ENCODE peak calls at places on chromosome 9, in five cellular contexts. One of them, this sample, is unnamed.
A peak's percentile ranks its signal among the peaks of the same experiment; 100 is the strongest.

GRCh38 chr9:108742191-108742590 is 113.6 kb downstream of the ACTL7B start:
- DNase-seq in spleen: no peak
- DNase-seq in suprapubic skin: no peak
- DNase-seq in stomach: no peak
- DNase-seq in HL-60: no peak
- DNase-seq in this sample: no peak

GRCh38 chr9:4932681-4933080 is 52.4 kb upstream of the JAK2 start:
- DNase-seq in suprapubic skin: no peak
- DNase-seq in spleen: no peak
- DNase-seq in stomach: no peak
- DNase-seq in HL-60: no peak
- DNase-seq in this sample: no peak

GRCh38 chr9:36928210-36928609 is 105.9 kb downstream of the PAX5 start:
- DNase-seq in stomach: no peak
- DNase-seq in spleen: no peak
- DNase-seq in suprapubic skin: peak; percentile 31
- DNase-seq in HL-60: no peak
- DNase-seq in this sample: no peak

GRCh38 chr9:128389395-128390149 is 18.4 kb downstream of the URM1 start:
- DNase-seq in HL-60: no peak
- DNase-seq in suprapubic skin: no peak
- DNase-seq in spleen: no peak
- DNase-seq in stomach: no peak
- DNase-seq in this sample: peak; percentile 85

GRCh38 chr9:3401556-3401955 is 124.2 kb downstream of the RFX3 start:
- DNase-seq in spleen: no peak
- DNase-seq in stomach: no peak
- DNase-seq in suprapubic skin: no peak
- DNase-seq in HL-60: no peak
- DNase-seq in this sample: no peak

GRCh38 chr9:95494416-95495371 is 22.1 kb downstream of the PTCH1 start:
- DNase-seq in stomach: peak; percentile 58
- DNase-seq in suprapubic skin: no peak
- DNase-seq in HL-60: no peak
- DNase-seq in spleen: peak; percentile 94
- DNase-seq in this sample: no peak

GRCh38 chr9:87260171-87260570 is 237.5 kb upstream of the DAPK1 start:
- DNase-seq in HL-60: no peak
- DNase-seq in suprapubic skin: no peak
- DNase-seq in stomach: no peak
- DNase-seq in spleen: no peak
- DNase-seq in this sample: no peak

GRCh38 chr9:126514037-126514821 is 99.5 kb upstream of the LMX1B start:
- DNase-seq in HL-60: no peak
- DNase-seq in suprapubic skin: no peak
- DNase-seq in stomach: peak; percentile 59
- DNase-seq in spleen: peak; percentile 94
- DNase-seq in this sample: peak; percentile 73

GRCh38 chr9:102124465-102124864 is 386.0 kb upstream of the GRIN3A start:
- DNase-seq in spleen: no peak
- DNase-seq in HL-60: no peak
- DNase-seq in stomach: no peak
- DNase-seq in suprapubic skin: no peak
- DNase-seq in this sample: peak; percentile 5

GRCh38 chr9:2291980-2292704 is 277.0 kb downstream of the SMARCA2 start:
- DNase-seq in stomach: no peak
- DNase-seq in suprapubic skin: no peak
- DNase-seq in spleen: no peak
- DNase-seq in HL-60: no peak
- DNase-seq in this sample: peak; percentile 62

GRCh38 chr9:133506653-133507038 is 18.1 kb downstream of the MYMK start:
- DNase-seq in HL-60: no peak
- DNase-seq in suprapubic skin: no peak
- DNase-seq in spleen: no peak
- DNase-seq in stomach: peak; percentile 65
- DNase-seq in this sample: peak; percentile 48

GRCh38 chr9:91086657-91087563 is 274.8 kb downstream of the AUH start:
- DNase-seq in spleen: no peak
- DNase-seq in stomach: no peak
- DNase-seq in HL-60: no peak
- DNase-seq in suprapubic skin: no peak
- DNase-seq in this sample: no peak

GRCh38 chr9:91082709-91083108 is 279.0 kb downstream of the AUH start:
- DNase-seq in suprapubic skin: no peak
- DNase-seq in spleen: no peak
- DNase-seq in stomach: no peak
- DNase-seq in HL-60: no peak
- DNase-seq in this sample: no peak

GRCh38 chr9:91085499-91086291 is 276.0 kb downstream of the AUH start:
- DNase-seq in stomach: no peak
- DNase-seq in suprapubic skin: no peak
- DNase-seq in HL-60: peak; percentile 86
- DNase-seq in spleen: no peak
- DNase-seq in this sample: no peak

GRCh38 chr9:91089405-91090131 is 272.1 kb downstream of the AUH start:
- DNase-seq in HL-60: no peak
- DNase-seq in stomach: peak; percentile 43
- DNase-seq in spleen: no peak
- DNase-seq in suprapubic skin: no peak
- DNase-seq in this sample: peak; percentile 56

GRCh38 chr9:91084896-91085295 is 276.8 kb downstream of the AUH start:
- DNase-seq in HL-60: no peak
- DNase-seq in spleen: no peak
- DNase-seq in stomach: no peak
- DNase-seq in suprapubic skin: no peak
- DNase-seq in this sample: no peak
- H3K27ac ChIP-seq in HL-60: peak overlapping the region; percentile 65
- H3K27ac ChIP-seq in spleen: no peak overlapping the region
- H3K27ac ChIP-seq in stomach: no peak overlapping the region
- H3K27ac ChIP-seq in suprapubic skin: no peak overlapping the region
- H3K27ac ChIP-seq in this sample: no peak overlapping the region

GRCh38 chr9:12266758-12267157 is 426.4 kb upstream of the TYRP1 start:
- DNase-seq in HL-60: no peak
- DNase-seq in spleen: no peak
- DNase-seq in stomach: no peak
- DNase-seq in suprapubic skin: no peak
- DNase-seq in this sample: no peak
- TF ChIP-seq POLR2AphosphoS5 in HL-60: no peak
- TF ChIP-seq POLR2AphosphoS5 in spleen: no peak
- TF ChIP-seq POLR2AphosphoS5 in stomach: no peak
- TF ChIP-seq POLR2AphosphoS5 in suprapubic skin: no peak
- TF ChIP-seq POLR2AphosphoS5 in this sample: no peak

GRCh38 chr9:124720429-124721108 is 50.5 kb downstream of the NR6A1 start:
- DNase-seq in stomach: no peak
- DNase-seq in HL-60: no peak
- DNase-seq in spleen: no peak
- DNase-seq in suprapubic skin: no peak
- DNase-seq in this sample: no peak
- H3K27ac ChIP-seq in stomach: no peak overlapping the region
- H3K27ac ChIP-seq in HL-60: no peak overlapping the region
- H3K27ac ChIP-seq in spleen: no peak overlapping the region
- H3K27ac ChIP-seq in suprapubic skin: no peak overlapping the region
- H3K27ac ChIP-seq in this sample: no peak overlapping the region

GRCh38 chr9:130689937-130690700 is 3.5 kb upstream of the EXOSC2 start:
- DNase-seq in suprapubic skin: no peak
- DNase-seq in HL-60: no peak
- DNase-seq in stomach: peak; percentile 87
- DNase-seq in spleen: no peak
- DNase-seq in this sample: no peak
- TF ChIP-seq POLR2AphosphoS5 in suprapubic skin: no peak
- TF ChIP-seq POLR2AphosphoS5 in HL-60: no peak
- TF ChIP-seq POLR2AphosphoS5 in stomach: peak; percentile 20
- TF ChIP-seq POLR2AphosphoS5 in spleen: no peak
- TF ChIP-seq POLR2AphosphoS5 in this sample: peak; percentile 34

DNA sequence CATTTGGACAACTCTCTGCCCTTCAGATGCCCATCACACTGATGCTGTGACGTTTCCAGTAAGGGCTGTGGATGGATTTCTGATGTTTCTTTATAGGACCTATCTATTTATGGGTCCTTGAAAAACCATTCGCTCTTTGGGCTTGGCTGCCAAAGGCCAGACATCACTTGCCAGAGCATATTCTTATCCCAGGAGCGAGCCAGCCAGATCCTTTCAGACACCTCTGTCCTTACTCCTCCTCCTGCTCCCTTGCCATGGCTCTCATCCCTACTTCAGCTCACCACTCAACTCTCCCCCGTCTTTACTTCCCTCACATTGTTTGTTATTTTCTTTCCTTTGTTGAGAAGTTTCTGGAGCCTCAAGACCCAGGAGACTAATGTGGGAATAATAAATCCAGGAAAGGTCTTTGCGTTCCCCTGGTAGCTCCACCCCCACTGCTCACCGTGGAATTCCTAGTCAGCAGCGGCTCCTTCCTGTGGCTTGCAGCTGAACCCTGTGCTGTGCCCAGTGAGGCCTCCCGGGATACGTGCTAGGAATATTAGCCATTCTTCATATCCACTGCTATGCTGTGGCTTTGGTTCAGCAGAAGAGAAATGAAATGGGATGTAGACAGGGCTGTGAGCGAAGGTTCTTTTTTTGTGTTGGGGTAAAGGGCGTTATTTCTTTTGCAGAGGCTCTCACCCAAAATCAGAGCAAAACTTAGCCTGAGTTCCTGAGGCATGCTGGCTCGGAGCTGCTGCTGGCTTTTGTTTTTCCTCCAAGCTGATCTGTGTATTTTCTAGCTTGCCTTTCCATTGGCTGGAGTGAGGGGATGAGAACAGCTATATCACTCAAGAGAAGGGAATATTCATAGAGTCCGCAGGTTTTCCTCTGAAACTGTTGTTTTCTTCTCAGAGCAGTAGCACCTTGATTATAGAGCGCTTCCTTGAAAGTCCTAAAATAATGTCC is 171.1 kb downstream of the SAXO1 start:
- DNase-seq in spleen: no peak
- DNase-seq in stomach: no peak
- DNase-seq in suprapubic skin: no peak
- DNase-seq in HL-60: no peak
- DNase-seq in this sample: no peak
- H3K27ac ChIP-seq in spleen: no peak overlapping the region
- H3K27ac ChIP-seq in stomach: no peak overlapping the region
- H3K27ac ChIP-seq in suprapubic skin: no peak overlapping the region
- H3K27ac ChIP-seq in HL-60: no peak overlapping the region
- H3K27ac ChIP-seq in this sample: no peak overlapping the region

GRCh38 chr9:27112235-27112634 is 3.2 kb downstream of the TEK start:
- DNase-seq in stomach: no peak
- DNase-seq in suprapubic skin: no peak
- DNase-seq in HL-60: no peak
- DNase-seq in spleen: no peak
- DNase-seq in this sample: no peak

GRCh38 chr9:27110181-27110580 is 1.2 kb downstream of the TEK start:
- DNase-seq in stomach: no peak
- DNase-seq in spleen: no peak
- DNase-seq in suprapubic skin: no peak
- DNase-seq in HL-60: no peak
- DNase-seq in this sample: no peak

GRCh38 chr9:27107241-27107640 is 1.8 kb upstream of the TEK start:
- DNase-seq in spleen: no peak
- DNase-seq in HL-60: no peak
- DNase-seq in stomach: no peak
- DNase-seq in suprapubic skin: no peak
- DNase-seq in this sample: no peak

GRCh38 chr9:27109621-27110020 is 596 bp downstream of the TEK start:
- DNase-seq in suprapubic skin: no peak
- DNase-seq in HL-60: no peak
- DNase-seq in spleen: no peak
- DNase-seq in stomach: no peak
- DNase-seq in this sample: no peak

DNA sequence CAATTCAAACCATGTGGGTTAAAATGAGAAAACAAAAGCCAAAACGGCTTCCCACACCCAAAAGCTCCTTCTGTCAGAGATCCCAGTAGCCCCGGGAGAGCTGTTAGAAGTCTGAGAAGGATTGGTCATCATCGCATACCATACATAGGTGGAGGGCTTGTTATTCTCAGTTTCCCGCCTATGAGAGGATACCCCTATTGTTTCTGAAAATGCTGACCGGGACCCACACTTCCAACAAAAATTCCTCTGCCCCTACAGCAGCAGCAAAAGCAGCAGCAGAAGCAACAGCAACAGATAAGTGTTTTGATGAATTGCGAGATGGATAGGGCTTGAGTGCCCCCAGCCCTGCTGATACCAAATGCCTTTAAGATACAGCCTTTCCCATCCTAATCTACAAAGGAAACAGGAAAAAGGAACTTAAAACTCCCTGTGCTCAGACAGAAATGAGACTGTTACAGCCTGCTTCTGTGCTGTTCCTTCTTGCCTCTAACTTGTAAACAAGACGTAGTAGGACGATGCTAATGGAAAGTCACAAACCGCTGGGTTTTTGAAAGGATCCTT is at the start of gene TEK:
- DNase-seq in spleen: no peak
- DNase-seq in stomach: no peak
- DNase-seq in suprapubic skin: no peak
- DNase-seq in HL-60: no peak
- DNase-seq in this sample: no peak
- TF ChIP-seq POLR2AphosphoS5 in spleen: no peak
- TF ChIP-seq POLR2AphosphoS5 in stomach: no peak
- TF ChIP-seq POLR2AphosphoS5 in suprapubic skin: no peak
- TF ChIP-seq POLR2AphosphoS5 in HL-60: no peak
- TF ChIP-seq POLR2AphosphoS5 in this sample: no peak

GRCh38 chr9:72154468-72155281 is 5.4 kb downstream of the GDA start:
- DNase-seq in HL-60: no peak
- DNase-seq in stomach: peak; percentile 28
- DNase-seq in suprapubic skin: no peak
- DNase-seq in spleen: no peak
- DNase-seq in this sample: no peak

GRCh38 chr9:72160446-72161123 is 11.3 kb downstream of the GDA start:
- DNase-seq in suprapubic skin: no peak
- DNase-seq in HL-60: no peak
- DNase-seq in stomach: no peak
- DNase-seq in spleen: no peak
- DNase-seq in this sample: no peak

GRCh38 chr9:72155282-72155677 is 6.0 kb downstream of the GDA start:
- DNase-seq in suprapubic skin: no peak
- DNase-seq in spleen: no peak
- DNase-seq in stomach: no peak
- DNase-seq in HL-60: no peak
- DNase-seq in this sample: no peak

GRCh38 chr9:72158680-72159079 is 9.4 kb downstream of the GDA start:
- DNase-seq in spleen: no peak
- DNase-seq in HL-60: no peak
- DNase-seq in suprapubic skin: no peak
- DNase-seq in stomach: no peak
- DNase-seq in this sample: no peak

DNA sequence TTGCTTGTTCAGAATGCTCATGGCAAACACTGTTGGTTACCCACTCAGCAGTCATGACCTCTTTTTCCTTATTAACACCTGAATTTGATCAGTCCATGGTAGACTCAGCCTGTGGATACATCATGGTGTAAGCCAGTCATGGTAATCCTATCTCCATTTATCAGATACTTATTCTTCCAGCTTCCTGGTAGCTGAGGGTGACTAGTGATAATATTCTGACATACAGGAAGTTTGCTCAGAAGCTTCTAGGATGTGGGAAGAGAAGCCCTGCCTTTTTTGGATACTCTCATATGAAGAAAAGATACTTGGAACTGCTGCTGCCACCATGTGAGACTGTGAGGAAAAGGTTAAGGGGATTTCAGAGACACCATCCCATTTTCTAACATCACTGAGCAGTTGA is 7.3 kb downstream of the GDA start:
- DNase-seq in stomach: no peak
- DNase-seq in suprapubic skin: no peak
- DNase-seq in HL-60: no peak
- DNase-seq in spleen: no peak
- DNase-seq in this sample: no peak
- H3K27ac ChIP-seq in stomach: no peak overlapping the region
- H3K27ac ChIP-seq in suprapubic skin: no peak overlapping the region
- H3K27ac ChIP-seq in HL-60: no peak overlapping the region
- H3K27ac ChIP-seq in spleen: no peak overlapping the region
- H3K27ac ChIP-seq in this sample: no peak overlapping the region

This sample was measured in upper lobe of left lung.